ENCODE peak calls at places on chromosomes 5 and 9, in seven cellular contexts. W, U, Z, L, R, X and Y are unnamed samples.

GRCh38 chr5:115414406-115415142 is 118.1 kb upstream of the CCDC112 start:
- DNase-seq in W (no peak), U (peak; percentile 86), Z (no peak), L (no peak), R (no peak), X (no peak), Y (no peak)

GRCh38 chr5:102691434-102691833 is 63.7 kb upstream of the PAM start:
- DNase-seq in W (no peak), U (peak; percentile 20), Z (no peak), L (no peak), R (no peak), X (no peak), Y (no peak)

GRCh38 chr5:111697881-111698757 is 58.9 kb downstream of the NREP start:
- DNase-seq in W (no peak), U (peak; percentile 50), Z (no peak), L (no peak), R (peak; percentile 56), X (no peak), Y (no peak)

GRCh38 chr5:32504923-32505596 is 60.5 kb upstream of the ZFR start:
- DNase-seq in W (no peak), U (peak; percentile 97), Z (peak; percentile 93), L (no peak), R (peak; percentile 26), X (peak; percentile 26), Y (no peak)

GRCh38 chr5:157917909-157918809 is 59.2 kb upstream of the CLINT1 start:
- DNase-seq in W (peak; percentile 67), U (peak; percentile 88), Z (peak; percentile 59), L (peak; percentile 69), R (peak; percentile 86), X (peak; percentile 70), Y (peak; percentile 78)

GRCh38 chr9:131585375-131585774 is 40.1 kb downstream of the PRRT1B start:
- DNase-seq in W (no peak), U (peak; percentile 43), Z (peak; percentile 14), L (no peak), R (no peak), X (peak; percentile 15), Y (peak; percentile 84)

GRCh38 chr5:115366223-115366622 is 69.8 kb upstream of the CCDC112 start:
- DNase-seq in W (no peak), U (peak; percentile 92), Z (no peak), L (no peak), R (no peak), X (no peak), Y (no peak)

GRCh38 chr5:3661755-3662296 is 66.2 kb downstream of the IRX1 start:
- DNase-seq in W (no peak), U (no peak), Z (no peak), L (no peak), R (no peak), X (no peak), Y (no peak)

GRCh38 chr5:176388003-176388340 is 426 bp downstream of the NOP16 start:
- DNase-seq in W (no peak), U (peak; percentile 32), Z (no peak), L (no peak), R (peak; percentile 69), X (no peak), Y (no peak)

GRCh38 chr5:154356256-154356655 is 89.5 kb upstream of the SAP30L start:
- DNase-seq in W (no peak), U (peak; percentile 48), Z (no peak), L (no peak), R (no peak), X (no peak), Y (no peak)

GRCh38 chr5:66169534-66169933 is 25.4 kb downstream of the SREK1 start:
- DNase-seq in W (no peak), U (no peak), Z (no peak), L (no peak), R (no peak), X (no peak), Y (no peak)

GRCh38 chr9:128683340-128684064 is 5.5 kb upstream of the SET start:
- DNase-seq in W (peak; percentile 72), U (peak; percentile 89), Z (peak; percentile 50), L (peak; percentile 71), R (peak; percentile 97), X (peak; percentile 32), Y (peak; percentile 86)

GRCh38 chr5:68290260-68290674 is 74.7 kb downstream of the PIK3R1 start:
- DNase-seq in W (peak; percentile 52), U (peak; percentile 70), Z (peak; percentile 78), L (peak; percentile 34), R (no peak), X (no peak), Y (no peak)

GRCh38 chr9:134344821-134345310 is 18.6 kb downstream of the RXRA start:
- DNase-seq in W (no peak), U (no peak), Z (no peak), L (no peak), R (no peak), X (no peak), Y (no peak)
- H3K4me1 ChIP-seq in W (peaks cover 100% of the 10 kb centered on the region), U (peaks cover 11% of the 10 kb centered on the region), Z (peaks cover 66% of the 10 kb centered on the region), L (peaks cover 88% of the 10 kb centered on the region), R (no peaks in the 10 kb centered on the region), X (peaks cover 73% of the 10 kb centered on the region), Y (peaks cover 38% of the 10 kb centered on the region)

DNA sequence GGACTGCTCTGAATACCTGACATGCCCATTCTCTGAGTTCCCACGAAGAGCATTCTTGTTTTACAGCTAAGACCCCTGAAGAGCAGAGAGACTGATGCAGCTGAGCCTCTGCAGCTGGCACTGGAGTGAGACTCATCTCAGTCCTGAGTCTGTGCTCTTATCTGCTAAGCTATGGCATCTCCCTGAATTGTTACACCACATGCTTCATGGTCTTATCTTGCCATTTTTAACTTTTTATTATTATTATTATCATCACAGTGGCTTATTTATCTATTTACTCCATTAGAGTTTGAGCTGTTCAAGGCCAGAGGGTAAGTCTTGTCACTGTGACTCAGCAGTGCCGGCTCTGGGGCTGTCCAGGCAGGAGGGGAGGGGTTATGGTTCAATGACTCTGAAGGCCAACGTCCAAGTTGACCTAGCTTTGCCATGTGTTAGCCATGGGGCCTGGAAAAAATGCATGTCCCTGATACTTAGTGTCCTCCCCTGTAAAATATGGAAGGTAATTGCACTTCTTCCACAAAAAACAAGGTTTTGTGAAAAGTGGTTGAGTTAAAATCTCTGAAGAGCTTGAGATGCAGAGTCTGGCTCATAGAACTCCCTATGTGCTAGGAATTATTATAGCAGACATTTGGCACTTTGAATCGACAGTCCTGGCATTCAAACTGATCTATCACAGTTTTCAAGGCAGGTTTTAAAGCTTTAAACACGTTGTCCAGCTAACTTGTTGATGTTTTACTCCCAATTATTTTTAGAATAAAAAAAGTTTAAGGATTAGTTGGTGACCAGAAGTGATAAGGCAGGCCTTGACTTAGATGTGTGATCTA is 94.6 kb downstream of the ALDH1A1 start:
- DNase-seq in W (peak; percentile 59), U (peak; percentile 34), Z (no peak), L (peak; percentile 30), R (no peak), X (peak; percentile 76), Y (no peak)
- H3K27ac ChIP-seq in W (peak overlapping the region; percentile 49), U (no peak overlapping the region), Z (peak overlapping the region; percentile 57), L (no peak overlapping the region), R (no peak overlapping the region), X (peak overlapping the region; percentile 86), Y (no peak overlapping the region)

GRCh38 chr5:1183424-1184162 is 17.8 kb upstream of the SLC6A19 start:
- DNase-seq in W (no peak), U (no peak), Z (no peak), L (no peak), R (no peak), X (peak; percentile 14), Y (peak; percentile 18)
- H3K4me3 ChIP-seq in W (no peak overlapping the region), U (no peak overlapping the region), Z (no peak overlapping the region), L (no peak overlapping the region), R (no peak overlapping the region), X (no peak overlapping the region), Y (no peak overlapping the region)

GRCh38 chr9:98995971-98996504 is 52.3 kb downstream of the COL15A1 start:
- DNase-seq in W (no peak), U (no peak), Z (no peak), L (no peak), R (no peak), X (no peak), Y (no peak)

GRCh38 chr9:98992885-98993569 is 49.3 kb downstream of the COL15A1 start:
- DNase-seq in W (no peak), U (no peak), Z (no peak), L (no peak), R (no peak), X (peak; percentile 12), Y (no peak)

GRCh38 chr9:98993570-98993945 is 49.9 kb downstream of the COL15A1 start:
- DNase-seq in W (no peak), U (no peak), Z (no peak), L (no peak), R (no peak), X (peak; percentile 18), Y (no peak)

GRCh38 chr9:98995059-98995665 is 51.5 kb downstream of the COL15A1 start:
- DNase-seq in W (peak; percentile 63), U (peak; percentile 81), Z (no peak), L (peak; percentile 50), R (no peak), X (peak; percentile 63), Y (no peak)

DNA sequence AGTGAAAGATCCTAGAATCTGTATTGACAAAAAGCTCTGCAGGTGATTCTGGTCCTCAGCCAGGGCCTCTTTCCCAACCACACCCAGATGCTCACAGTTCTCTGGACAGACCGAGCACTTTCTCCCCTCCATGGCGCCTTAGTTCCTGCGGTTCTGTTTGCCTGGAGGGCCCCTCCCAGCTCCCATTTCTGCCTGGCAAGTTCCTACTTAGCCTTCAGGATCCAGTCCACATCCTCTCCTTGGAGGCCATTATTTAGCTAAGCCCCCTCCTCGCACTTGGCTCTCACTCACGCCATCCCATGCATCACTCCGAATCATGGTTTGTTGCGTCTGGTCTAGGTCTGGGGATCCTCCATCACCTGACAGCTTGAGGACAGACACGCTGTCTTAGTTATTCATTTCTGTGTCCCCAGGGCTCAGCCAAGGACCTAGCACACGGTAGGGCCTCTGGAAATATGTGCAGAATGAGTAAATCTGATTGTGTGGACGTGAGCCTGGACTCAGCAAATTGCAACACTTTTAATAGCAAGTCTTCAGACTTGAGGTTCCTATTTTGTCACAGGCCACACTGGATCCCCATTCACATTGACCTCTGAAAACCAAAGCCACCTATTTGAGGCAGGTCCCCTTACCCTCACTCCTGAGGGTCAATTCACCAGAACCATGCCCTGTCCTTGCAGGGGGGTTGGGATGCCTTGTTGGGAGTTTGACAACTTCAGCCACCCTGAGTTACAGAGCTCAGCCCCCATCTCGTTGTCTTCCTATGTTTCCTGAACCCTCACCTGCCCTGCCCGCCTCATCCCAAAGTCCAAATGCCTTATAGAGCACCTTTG is 50.7 kb downstream of the COL15A1 start:
- DNase-seq in W (no peak), U (peak; percentile 25), Z (no peak), L (no peak), R (no peak), X (peak; percentile 6), Y (no peak)
- H3K4me1 ChIP-seq in W (peaks cover 47% of the 10 kb centered on the region), U (peaks cover 19% of the 10 kb centered on the region), Z (peaks cover 5% of the 10 kb centered on the region), L (peaks cover 21% of the 10 kb centered on the region), R (no peaks in the 10 kb centered on the region), X (peaks cover 6% of the 10 kb centered on the region), Y (peaks cover 31% of the 10 kb centered on the region)

DNA sequence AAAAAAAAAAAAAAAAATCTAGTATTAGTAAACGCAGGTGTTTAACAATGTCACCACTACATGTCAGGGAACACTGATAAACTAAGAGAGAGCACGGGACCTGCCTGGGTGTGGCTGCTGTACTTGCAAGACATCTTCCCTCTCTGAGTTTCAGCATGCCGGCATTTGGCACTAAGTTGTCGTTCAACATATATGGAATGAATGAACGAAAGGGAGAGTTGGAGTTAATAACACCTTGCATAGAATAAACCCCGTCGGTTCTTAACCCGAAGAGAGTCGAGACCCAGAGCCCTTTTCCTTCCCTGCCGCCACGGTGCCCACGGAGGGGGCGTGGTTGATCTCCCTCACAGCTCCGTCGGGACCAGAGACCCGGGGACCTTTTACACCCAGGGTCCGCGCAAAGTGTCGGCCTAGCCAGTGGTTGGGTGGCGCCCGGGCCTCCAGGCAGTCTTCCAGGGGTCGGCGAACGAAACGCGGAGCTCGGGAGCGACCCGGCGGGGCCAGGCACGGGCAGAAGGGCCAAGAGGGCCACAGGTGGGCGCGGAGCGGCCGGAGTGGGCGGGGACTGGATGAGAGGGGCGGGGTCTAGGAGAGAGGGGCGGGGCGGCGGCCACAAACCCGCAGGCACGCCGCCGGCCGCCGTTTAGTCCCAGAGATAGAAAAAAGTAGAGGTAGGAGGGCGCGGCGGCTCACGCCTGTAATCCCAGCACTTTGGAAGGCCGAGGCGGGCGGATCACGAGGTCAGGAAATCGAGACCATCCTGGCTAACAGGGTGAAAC is 767 bp upstream of the RPL26L1 start:
- DNase-seq in W (peak; percentile 76), U (peak; percentile 73), Z (peak; percentile 68), L (peak; percentile 62), R (peak; percentile 80), X (peak; percentile 71), Y (peak; percentile 93)
- H3K27ac ChIP-seq in W (peak overlapping the region; percentile 91), U (peak overlapping the region; percentile 49), Z (peak overlapping the region; percentile 76), L (peak overlapping the region; percentile 7), R (no peak overlapping the region), X (peak overlapping the region; percentile 92), Y (peak overlapping the region; percentile 90)